ENCODE peak calls at places on chromosomes 6 and 20, in four cellular contexts. P is H1, Y is neuronal stem cell, Z is IMR-90. A is an unnamed sample.

GRCh38 chr20:46215913-46216707 is 92.2 kb downstream of the CDH22 start:
- DNase-seq in P (peak), Y (peak), Z (peak), A (peak)

GRCh38 chr6:29737707-29738630 is 14.7 kb downstream of the HLA-F start:
- DNase-seq in P (no peak), Y (peak), Z (peak), A (peak)

GRCh38 chr6:35543459-35544193 is 30.9 kb upstream of the TULP1 start:
- DNase-seq in P (peak), Y (no peak), Z (no peak), A (no peak)

GRCh38 chr6:52361347-52361944 is 505 bp upstream of the PAQR8 start:
- DNase-seq in P (no peak), Y (no peak), Z (peak), A (no peak)

GRCh38 chr6:56445818-56446217 is 196.9 kb downstream of the DST start:
- DNase-seq in P (no peak), Y (no peak), Z (no peak), A (peak)

GRCh38 chr20:34437330-34437986 is 74.4 kb downstream of the ITCH start:
- DNase-seq in P (no peak), Y (no peak), Z (peak), A (no peak)

GRCh38 chr6:30645989-30646388 is 944 bp upstream of the C6orf136 start:
- DNase-seq in P (no peak), Y (no peak), Z (no peak), A (no peak)

GRCh38 chr20:1827974-1828785 is 67.0 kb upstream of the SIRPA start:
- DNase-seq in P (no peak), Y (no peak), Z (no peak), A (peak)

GRCh38 chr20:17515053-17515452 is 16.1 kb downstream of the BFSP1 start:
- DNase-seq in P (no peak), Y (no peak), Z (no peak), A (no peak)

GRCh38 chr6:51843470-51844390 is 243.7 kb downstream of the PKHD1 start:
- DNase-seq in P (no peak), Y (no peak), Z (no peak), A (no peak)

DNA sequence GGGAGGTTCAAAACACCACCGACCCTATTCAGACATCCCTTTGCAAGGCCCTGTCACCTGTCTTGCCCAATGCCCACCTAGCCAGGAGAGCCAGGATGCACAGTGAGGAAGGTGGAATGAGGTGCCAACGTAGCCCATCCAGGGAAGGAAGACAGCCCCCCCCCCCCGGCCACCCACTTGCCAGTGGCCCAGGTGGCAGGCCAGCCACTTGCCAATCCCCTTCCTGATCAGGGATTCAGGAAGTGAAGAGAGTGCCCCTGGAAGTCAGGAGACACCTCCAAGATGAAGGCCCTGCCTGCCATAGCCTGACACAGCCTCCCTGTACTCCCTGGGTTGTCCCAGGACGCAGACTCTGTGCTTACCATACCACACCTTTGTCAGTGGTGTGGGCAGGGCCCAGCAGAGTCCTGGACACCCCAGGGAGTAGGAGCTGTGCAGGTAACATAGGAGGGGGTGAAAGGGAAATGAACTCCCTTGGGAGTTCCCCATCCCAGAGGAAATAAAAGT is 54.7 kb downstream of the MRPL14 start:
- DNase-seq in P (no peak), Y (no peak), Z (no peak), A (no peak)
- H3K4me3 ChIP-seq in P (peak), Y (peak), Z (no peak), A (no peak)

GRCh38 chr6:3530515-3530914 is 73.7 kb upstream of the SLC22A23 start:
- DNase-seq in P (no peak), Y (no peak), Z (no peak), A (no peak)
- H3K23ac ChIP-seq in P (no peak), Y (no peak), Z (no peak), A (no peak)

DNA sequence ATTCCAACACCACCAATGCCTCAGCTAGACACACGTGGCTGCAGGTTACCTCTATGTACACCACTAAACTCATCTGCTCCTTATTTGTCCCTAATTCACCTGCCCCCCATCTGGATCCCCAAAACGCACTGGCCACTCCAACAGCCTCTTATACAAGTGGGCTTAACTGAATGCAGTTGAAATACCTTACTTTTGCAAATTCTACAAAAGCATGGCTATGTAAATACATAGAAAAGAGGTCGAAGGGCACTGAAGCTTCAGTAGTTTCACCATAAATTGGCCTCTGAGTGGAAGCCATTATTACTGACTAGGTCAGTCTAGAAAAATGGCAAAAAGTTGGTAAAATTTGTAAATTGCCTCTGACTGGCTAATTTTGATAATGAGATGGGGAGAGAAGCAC is 11.1 kb upstream of the PPP1R3G start:
- DNase-seq in P (no peak), Y (no peak), Z (no peak), A (no peak)
- H3K27ac ChIP-seq in P (no peak), Y (no peak), Z (no peak), A (no peak)

GRCh38 chr6:138161118-138161433 is 663 bp upstream of the ARFGEF3 start:
- DNase-seq in P (no peak), Y (no peak), Z (no peak), A (no peak)

GRCh38 chr6:138162104-138162946 is 586 bp downstream of the ARFGEF3 start:
- DNase-seq in P (no peak), Y (no peak), Z (no peak), A (peak)

GRCh38 chr6:138159246-138159645 is 2.5 kb upstream of the ARFGEF3 start:
- DNase-seq in P (no peak), Y (no peak), Z (no peak), A (no peak)

GRCh38 chr6:138161434-138162103 is at the start of gene ARFGEF3:
- DNase-seq in P (no peak), Y (peak), Z (peak), A (peak)

GRCh38 chr6:138160329-138161117 is 1.2 kb upstream of the ARFGEF3 start:
- DNase-seq in P (no peak), Y (no peak), Z (no peak), A (no peak)
- H3K4me3 ChIP-seq in P (peak), Y (no peak), Z (no peak), A (no peak)